ENCODE peak calls at places on chromosome 22, in four cellular contexts. O is CD8-positive, alpha-beta T cell; E is sigmoid colon; W is ovary. J is an unnamed sample.
A peak's percentile ranks its signal among the peaks of the same experiment; 100 is the strongest.

GRCh38 chr22:18110194-18110943 is at the start of gene TUBA8:
- DNase-seq in O (no peak), E (no peak), W (peak; percentile 48), J (no peak)

GRCh38 chr22:41846268-41847002 is 13.5 kb downstream of the SREBF2 start:
- DNase-seq in O (no peak), E (no peak), W (no peak), J (no peak)

GRCh38 chr22:47597041-47597440 is 834.6 kb downstream of the TBC1D22A start:
- DNase-seq in O (no peak), E (peak; percentile 29), W (no peak), J (peak; percentile 73)

GRCh38 chr22:30891781-30892180 is 76.8 kb downstream of the MORC2 start:
- DNase-seq in O (no peak), E (no peak), W (no peak), J (peak; percentile 57)

GRCh38 chr22:33018232-33018864 is 39.8 kb downstream of the SYN3 start:
- DNase-seq in O (peak; percentile 3), E (no peak), W (no peak), J (peak; percentile 84)

GRCh38 chr22:43377486-43377995 is 34.3 kb upstream of the MPPED1 start:
- DNase-seq in O (no peak), E (no peak), W (peak; percentile 49), J (no peak)

GRCh38 chr22:23837496-23837859 is 1.3 kb downstream of the DERL3 start:
- DNase-seq in O (no peak), E (no peak), W (no peak), J (no peak)

GRCh38 chr22:44463151-44463550 is 34.9 kb downstream of the RTL6 start:
- DNase-seq in O (no peak), E (no peak), W (no peak), J (peak; percentile 59)

GRCh38 chr22:39149915-39150847 is 2.3 kb downstream of the CBX7 start:
- DNase-seq in O (no peak), E (peak; percentile 68), W (no peak), J (no peak)

GRCh38 chr22:25536578-25536977 is 27.9 kb upstream of the GRK3 start:
- DNase-seq in O (no peak), E (no peak), W (no peak), J (no peak)

GRCh38 chr22:47000256-47000655 is 237.8 kb downstream of the TBC1D22A start:
- DNase-seq in O (no peak), E (peak; percentile 46), W (no peak), J (no peak)

GRCh38 chr22:30340911-30341685 is 14.4 kb upstream of the TBC1D10A start:
- DNase-seq in O (no peak), E (peak; percentile 77), W (no peak), J (no peak)

GRCh38 chr22:37618072-37618656 is 9.5 kb downstream of the GGA1 start:
- DNase-seq in O (no peak), E (peak; percentile 67), W (no peak), J (no peak)

GRCh38 chr22:40258463-40259046 is 80.8 kb downstream of the TNRC6B start:
- DNase-seq in O (no peak), E (no peak), W (no peak), J (no peak)

GRCh38 chr22:36546092-36546804 is 17.3 kb upstream of the EIF3D start:
- DNase-seq in O (no peak), E (no peak), W (no peak), J (no peak)

GRCh38 chr22:39287076-39287743 is 32.2 kb downstream of the RPL3 start:
- DNase-seq in O (no peak), E (no peak), W (no peak), J (no peak)

GRCh38 chr22:19848298-19849224 is 6.1 kb downstream of the GNB1L start:
- DNase-seq in O (no peak), E (peak; percentile 59), W (no peak), J (no peak)

J was measured in osteocyte.